ENCODE peak calls at places on chromosome 4, in nine cellular contexts. O is AG09319, W is brain microvascular endothelial cell, C is MCF 10A, A is A549, Y is endothelial cell, M is heart left ventricle, F is left lung, N is cardiac fibroblast. Z is an unnamed sample.
A peak's percentile ranks its signal among the peaks of the same experiment; 100 is the strongest.

GRCh38 chr4:42673084-42673429 is 16.2 kb upstream of the ATP8A1 start:
- DNase-seq in O (no peak), W (no peak), C (peak; percentile 78), A (no peak), Y (no peak), M (no peak), F (no peak), N (peak; percentile 8), Z (no peak)

GRCh38 chr4:175252642-175253041 is 334.5 kb downstream of the ADAM29 start:
- DNase-seq in O (no peak), W (no peak), C (no peak), A (no peak), Y (no peak), M (no peak), F (no peak), N (no peak), Z (no peak)

GRCh38 chr4:2075987-2076907 is 17.1 kb downstream of the NAT8L start:
- DNase-seq in O (no peak), W (no peak), C (no peak), A (no peak), Y (peak; percentile 2), M (peak; percentile 55), F (no peak), N (no peak), Z (no peak)

GRCh38 chr4:112213091-112213490 is 18.5 kb upstream of the AP1AR start:
- DNase-seq in O (no peak), W (no peak), C (peak; percentile 15), A (no peak), Y (no peak), M (no peak), F (no peak), N (no peak), Z (peak; percentile 53)

GRCh38 chr4:26583538-26583864 is 383 bp upstream of the TBC1D19 start:
- DNase-seq in O (no peak), W (no peak), C (no peak), A (peak; percentile 7), Y (no peak), M (no peak), F (no peak), N (no peak), Z (no peak)

GRCh38 chr4:2931765-2932560 is 31.2 kb downstream of the NOP14 start:
- DNase-seq in O (no peak), W (no peak), C (no peak), A (no peak), Y (peak; percentile 45), M (peak; percentile 88), F (peak; percentile 94), N (no peak), Z (peak; percentile 87)

GRCh38 chr4:138028923-138029322 is 213.2 kb downstream of the SLC7A11 start:
- DNase-seq in O (no peak), W (no peak), C (no peak), A (no peak), Y (no peak), M (no peak), F (no peak), N (no peak), Z (no peak)

GRCh38 chr4:78764498-78764961 is 11.6 kb upstream of the BMP2K start:
- DNase-seq in O (no peak), W (peak; percentile 81), C (peak; percentile 23), A (no peak), Y (no peak), M (no peak), F (no peak), N (peak; percentile 81), Z (no peak)

GRCh38 chr4:165905405-165906027 is 32.5 kb downstream of the TLL1 start:
- DNase-seq in O (no peak), W (peak; percentile 9), C (peak; percentile 18), A (peak; percentile 10), Y (no peak), M (no peak), F (no peak), N (peak; percentile 58), Z (no peak)

GRCh38 chr4:10734697-10735096 is 50.1 kb upstream of the CLNK start:
- DNase-seq in O (no peak), W (no peak), C (peak; percentile 8), A (no peak), Y (no peak), M (no peak), F (no peak), N (no peak), Z (no peak)

GRCh38 chr4:23815351-23815750 is 74.5 kb downstream of the PPARGC1A start:
- DNase-seq in O (no peak), W (no peak), C (no peak), A (no peak), Y (no peak), M (no peak), F (no peak), N (no peak), Z (no peak)

GRCh38 chr4:163679189-163679588 is 184.7 kb downstream of the TMA16 start:
- DNase-seq in O (no peak), W (peak; percentile 33), C (peak; percentile 46), A (peak; percentile 12), Y (no peak), M (no peak), F (no peak), N (peak; percentile 13), Z (no peak)

GRCh38 chr4:5710065-5710961 is 688 bp upstream of the EVC start:
- DNase-seq in O (no peak), W (peak; percentile 14), C (peak; percentile 40), A (peak; percentile 44), Y (peak; percentile 8), M (no peak), F (no peak), N (peak; percentile 53), Z (peak; percentile 14)

GRCh38 chr4:1057403-1057745 is 45.9 kb downstream of the FGFRL1 start:
- DNase-seq in O (no peak), W (no peak), C (no peak), A (no peak), Y (no peak), M (peak; percentile 28), F (no peak), N (no peak), Z (no peak)

GRCh38 chr4:120843840-120844527 is 78.5 kb downstream of the PRDM5 start:
- DNase-seq in O (no peak), W (no peak), C (no peak), A (no peak), Y (peak; percentile 54), M (no peak), F (peak; percentile 78), N (no peak), Z (no peak)
- TF ChIP-seq CTCF in O (peak; percentile 1), W (peak; percentile 50), C (peak; percentile 8), A (no peak), Y (peak; percentile 33), M (peak; percentile 34), F (peak; percentile 21), N (peak; percentile 12), Z (no peak)

DNA sequence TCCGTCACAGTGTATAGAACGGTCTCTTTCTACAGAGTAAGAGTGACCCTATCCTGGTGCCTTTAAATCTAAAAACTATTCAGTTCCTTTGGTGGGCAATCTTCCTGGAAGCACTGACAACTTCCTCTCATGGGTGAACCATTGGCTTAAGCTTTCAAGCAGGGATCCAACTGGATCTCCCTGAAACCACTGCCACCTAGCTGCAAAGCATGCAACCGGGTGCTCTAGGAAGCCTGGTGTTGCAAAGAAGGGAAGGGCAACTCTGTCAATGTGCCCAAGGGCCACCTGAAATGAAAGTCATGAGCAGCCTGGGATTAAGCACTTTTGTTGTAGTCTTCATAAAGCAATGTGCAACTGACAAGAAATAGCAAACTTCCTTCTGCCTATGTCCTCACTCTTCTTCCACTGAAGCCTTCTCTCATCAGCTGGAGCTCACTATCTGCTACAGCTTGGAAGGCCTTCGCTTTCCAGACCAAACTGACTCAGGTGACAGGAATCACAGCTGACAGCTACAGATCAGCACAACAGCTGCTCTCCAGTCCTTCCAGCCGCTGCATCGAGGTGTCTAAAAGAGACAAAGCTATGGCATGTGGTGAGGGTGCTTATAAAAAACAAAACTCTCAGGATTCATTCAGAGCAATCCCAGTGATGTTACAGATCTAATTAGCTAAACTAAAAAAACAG is 46.1 kb downstream of the SETD7 start:
- DNase-seq in O (no peak), W (no peak), C (peak; percentile 29), A (no peak), Y (peak; percentile 25), M (no peak), F (no peak), N (peak; percentile 22), Z (no peak)
- TF ChIP-seq CTCF in O (peak; percentile 20), W (peak; percentile 64), C (peak; percentile 21), A (peak; percentile 19), Y (no peak), M (peak; percentile 59), F (no peak), N (peak; percentile 27), Z (no peak)

DNA sequence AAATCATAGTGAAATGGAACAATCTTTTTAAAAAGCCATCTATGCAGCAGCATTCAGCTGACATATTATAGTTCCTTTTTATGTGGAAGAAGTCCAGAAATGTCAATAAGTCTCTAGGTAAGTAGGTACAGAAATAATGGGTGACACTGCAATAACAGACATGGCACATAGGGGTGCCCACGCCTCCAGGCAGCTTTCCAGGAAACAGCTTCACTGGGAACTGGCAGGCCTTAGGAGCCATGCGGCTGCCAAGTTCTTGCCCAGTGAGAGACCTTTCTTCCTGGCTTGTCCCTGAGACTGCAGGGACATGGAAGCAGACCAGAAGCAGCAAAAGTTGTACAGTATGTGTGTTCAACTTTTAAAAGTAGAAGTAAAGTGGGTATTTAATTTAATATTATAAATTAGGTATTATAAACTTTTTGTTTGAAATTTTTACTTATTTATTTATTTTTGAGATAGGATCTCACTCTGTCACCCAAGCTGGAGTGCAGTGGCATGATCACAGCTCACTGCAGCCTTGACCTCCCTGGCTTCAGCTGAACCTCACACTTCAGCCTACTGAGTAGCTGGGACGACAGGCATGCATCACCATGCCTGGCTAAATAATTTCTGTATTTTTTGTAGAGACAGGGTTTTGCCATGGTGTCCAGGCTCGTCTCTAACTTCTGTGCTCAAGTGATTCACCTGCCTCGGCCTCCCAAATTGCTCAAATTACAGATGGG is 12.1 kb upstream of the ETNPPL start:
- DNase-seq in O (no peak), W (no peak), C (peak; percentile 68), A (no peak), Y (no peak), M (no peak), F (no peak), N (no peak), Z (no peak)
- TF ChIP-seq CTCF in O (no peak), W (no peak), C (no peak), A (no peak), Y (peak; percentile 42), M (no peak), F (no peak), N (no peak), Z (no peak)

GRCh38 chr4:17336524-17336941 is 175.4 kb downstream of the QDPR start:
- DNase-seq in O (no peak), W (no peak), C (peak; percentile 87), A (no peak), Y (peak; percentile 20), M (no peak), F (no peak), N (no peak), Z (no peak)

GRCh38 chr4:17336986-17337385 is 174.9 kb downstream of the QDPR start:
- DNase-seq in O (no peak), W (no peak), C (no peak), A (no peak), Y (no peak), M (no peak), F (no peak), N (no peak), Z (no peak)

GRCh38 chr4:17336069-17336468 is 175.8 kb downstream of the QDPR start:
- DNase-seq in O (no peak), W (no peak), C (no peak), A (no peak), Y (no peak), M (no peak), F (no peak), N (no peak), Z (no peak)

GRCh38 chr4:17335371-17335770 is 176.5 kb downstream of the QDPR start:
- DNase-seq in O (no peak), W (no peak), C (no peak), A (no peak), Y (no peak), M (no peak), F (no peak), N (no peak), Z (no peak)

GRCh38 chr4:17332483-17332882 is 179.4 kb downstream of the QDPR start:
- DNase-seq in O (no peak), W (no peak), C (no peak), A (no peak), Y (no peak), M (no peak), F (no peak), N (no peak), Z (no peak)
- TF ChIP-seq CTCF in O (no peak), W (peak; percentile 9), C (no peak), A (no peak), Y (no peak), M (no peak), F (no peak), N (no peak), Z (no peak)